ENCODE peak calls at places on chromosomes 16 and 17, in ten cellular contexts. O, D, K, J, C, Y, T, W, I and X are unnamed samples.

GRCh38 chr17:40059729-40060475 is 2.9 kb upstream of the THRA start:
- DNase-seq in Y (no peak), W (no peak), I (no peak), D (no peak), T (no peak), C (no peak), J (no peak), O (no peak), K (no peak), X (no peak)

GRCh38 chr17:76384987-76385891 is 830 bp downstream of the SPHK1 start:
- DNase-seq in T (peak), W (peak), C (no peak), J (peak), I (peak), O (no peak), Y (peak), K (peak), D (no peak), X (no peak)

GRCh38 chr17:31517524-31517923 is 126.0 kb downstream of the RAB11FIP4 start:
- DNase-seq in J (no peak), T (no peak), D (no peak), K (no peak), W (peak), C (no peak), I (no peak), O (no peak), Y (no peak), X (no peak)

GRCh38 chr16:30491744-30492308 is 19.3 kb downstream of the ITGAL start:
- DNase-seq in D (peak), K (peak), J (no peak), O (no peak), I (peak), C (peak), W (no peak), Y (peak), T (peak), X (peak)

GRCh38 chr16:49588061-49588460 is 214.5 kb downstream of the C16orf78 start:
- DNase-seq in I (no peak), T (no peak), O (no peak), J (no peak), Y (no peak), C (no peak), K (no peak), D (no peak), W (peak), X (no peak)

GRCh38 chr17:76726766-76727718 is at the start of gene METTL23:
- DNase-seq in W (peak), K (peak), D (peak), O (no peak), T (peak), I (peak), J (peak), Y (no peak), C (no peak), X (no peak)

GRCh38 chr17:70995997-70996396 is 826.7 kb downstream of the KCNJ2 start:
- DNase-seq in J (no peak), D (no peak), C (no peak), T (no peak), O (no peak), Y (no peak), K (no peak), W (no peak), I (no peak), X (no peak)

GRCh38 chr16:86953631-86954465 is 363.3 kb downstream of the C16orf95 start:
- DNase-seq in K (no peak), C (no peak), J (no peak), O (no peak), Y (no peak), D (no peak), W (no peak), T (no peak), I (no peak), X (no peak)

GRCh38 chr16:27204232-27204915 is 1.0 kb downstream of the KDM8 start:
- DNase-seq in W (peak), D (no peak), O (no peak), Y (no peak), J (no peak), C (no peak), K (no peak), T (no peak), I (no peak), X (no peak)

GRCh38 chr17:47818002-47818695 is 3.4 kb downstream of the OSBPL7 start:
- DNase-seq in O (no peak), Y (no peak), J (no peak), W (peak), K (no peak), T (no peak), C (no peak), D (no peak), I (no peak), X (no peak)

GRCh38 chr17:41657936-41658335 is 30.7 kb upstream of the EIF1 start:
- DNase-seq in Y (no peak), J (no peak), I (no peak), D (no peak), T (no peak), K (no peak), C (no peak), W (peak), O (no peak), X (no peak)
- H3K27ac ChIP-seq in Y (no peak), J (no peak), I (no peak), D (no peak), T (no peak), K (no peak), C (no peak), W (no peak), O (no peak), X (peak)

GRCh38 chr17:58246104-58246740 is 7.8 kb downstream of the LPO start:
- DNase-seq in K (no peak), O (no peak), C (no peak), Y (no peak), I (no peak), T (no peak), W (no peak), D (no peak), J (no peak), X (no peak)
- H3K27ac ChIP-seq in K (no peak), O (no peak), C (no peak), Y (no peak), I (no peak), T (no peak), W (no peak), D (no peak), J (no peak), X (no peak)

DNA sequence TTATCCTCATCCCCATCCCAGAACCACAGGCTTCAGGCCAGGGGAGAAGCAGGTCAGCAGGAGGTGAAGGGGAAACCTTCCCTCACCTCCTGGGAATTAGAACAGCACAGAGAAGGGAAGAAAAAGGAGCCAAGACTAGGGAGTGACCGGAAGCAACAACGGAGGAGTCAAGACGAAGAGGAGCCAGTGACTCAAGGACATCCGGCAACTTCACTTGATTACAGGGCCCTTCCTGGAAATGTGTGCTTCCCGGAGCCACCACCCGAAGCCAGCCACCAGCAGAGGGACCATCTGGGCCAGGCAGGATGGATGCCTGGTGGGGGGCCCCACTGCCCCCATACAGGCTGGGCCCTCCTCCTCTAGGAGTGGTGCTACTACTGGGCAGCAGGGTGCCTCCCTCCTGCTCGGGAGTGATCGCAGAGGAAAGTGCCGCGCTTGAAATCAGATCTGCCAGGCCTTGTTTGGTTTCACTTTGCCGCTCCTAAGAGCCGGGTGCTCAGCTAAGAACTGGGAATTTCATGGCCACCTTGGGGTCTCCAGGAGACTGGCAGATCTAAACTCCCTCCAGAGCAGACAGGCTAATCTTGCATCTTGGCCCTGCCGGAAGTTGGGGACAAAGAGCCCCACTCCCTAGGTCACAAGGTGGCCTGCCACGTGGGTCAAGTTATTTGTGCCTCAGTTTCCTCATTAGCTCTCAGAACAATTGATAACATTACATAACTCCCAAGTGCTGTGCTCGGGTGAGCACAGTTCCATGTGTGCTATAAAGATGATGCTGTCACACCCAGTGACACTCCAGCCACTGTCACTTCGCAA is 6.6 kb downstream of the CDC42EP4 start:
- DNase-seq in O (no peak), W (peak), T (no peak), K (peak), Y (peak), I (peak), C (no peak), J (no peak), D (peak), X (no peak)
- H3K27ac ChIP-seq in O (peak), W (peak), T (no peak), K (peak), Y (peak), I (peak), C (peak), J (no peak), D (peak), X (peak)

GRCh38 chr17:1373710-1374237 is 26.2 kb downstream of the YWHAE start:
- DNase-seq in D (no peak), W (no peak), C (no peak), K (no peak), T (no peak), O (no peak), Y (no peak), J (no peak), I (no peak), X (no peak)
- H3K27ac ChIP-seq in D (no peak), W (no peak), C (no peak), K (peak), T (no peak), O (no peak), Y (no peak), J (no peak), I (no peak), X (no peak)

GRCh38 chr17:64709481-64709880 is 47.4 kb upstream of the SMURF2 start:
- DNase-seq in I (no peak), J (no peak), D (no peak), W (no peak), K (no peak), O (no peak), Y (no peak), C (no peak), T (no peak), X (no peak)
- H3K27ac ChIP-seq in I (peak), J (no peak), D (peak), W (no peak), K (no peak), O (no peak), Y (peak), C (peak), T (no peak), X (peak)